ENCODE peak calls at places on chromosomes 11 and 22, in eight cellular contexts. B, V, M, K, Z, J, P and D are unnamed samples.

GRCh38 chr11:11985016-11985715 is 23.3 kb downstream of the DKK3 start:
- DNase-seq in K (no peak), J (no peak), V (no peak), B (no peak), M (no peak), P (no peak), Z (no peak), D (no peak)

GRCh38 chr11:46380340-46381045 is 976 bp upstream of the MDK start:
- DNase-seq in Z (peak), B (no peak), P (peak), K (no peak), J (peak), V (peak), M (peak), D (peak)

GRCh38 chr22:23831781-23832180 is 7.0 kb downstream of the DERL3 start:
- DNase-seq in P (no peak), J (no peak), B (no peak), K (no peak), V (no peak), Z (no peak), M (no peak), D (no peak)

GRCh38 chr11:97754976-97755375 is 1265.8 kb upstream of the CNTN5 start:
- DNase-seq in Z (no peak), K (no peak), V (no peak), B (no peak), M (no peak), P (no peak), J (no peak), D (no peak)

GRCh38 chr11:73478737-73479347 is 102.6 kb downstream of the RELT start:
- DNase-seq in P (no peak), K (peak), B (no peak), J (no peak), Z (peak), V (no peak), M (no peak), D (peak)

GRCh38 chr22:23831261-23831660 is 7.5 kb downstream of the DERL3 start:
- DNase-seq in M (no peak), Z (no peak), P (no peak), V (no peak), B (no peak), K (no peak), J (no peak), D (no peak)

GRCh38 chr11:120183701-120184141 is 27.1 kb upstream of the OAF start:
- DNase-seq in V (no peak), P (no peak), Z (no peak), M (no peak), B (no peak), K (no peak), J (no peak), D (no peak)

GRCh38 chr11:102770191-102770590 is 10.2 kb downstream of the MMP10 start:
- DNase-seq in Z (no peak), V (no peak), M (no peak), K (no peak), P (no peak), J (no peak), B (no peak), D (no peak)

GRCh38 chr11:57144075-57144474 is 37.7 kb upstream of the LRRC55 start:
- DNase-seq in B (no peak), K (no peak), Z (no peak), M (no peak), P (no peak), V (no peak), J (no peak), D (no peak)

GRCh38 chr11:123438191-123438627 is 8.1 kb downstream of the GRAMD1B start:
- DNase-seq in M (no peak), Z (no peak), V (no peak), B (no peak), P (no peak), J (no peak), K (no peak), D (no peak)

GRCh38 chr22:23409976-23410375 is 170.1 kb downstream of the IGLL1 start:
- DNase-seq in P (no peak), J (no peak), B (no peak), Z (no peak), K (no peak), M (no peak), V (no peak), D (no peak)

GRCh38 chr11:122172352-122173073 is 56.5 kb upstream of the BLID start:
- DNase-seq in K (no peak), V (no peak), M (no peak), P (no peak), J (no peak), Z (no peak), B (no peak), D (no peak)

GRCh38 chr22:33519140-33519973 is 400.9 kb downstream of the LARGE1 start:
- DNase-seq in K (peak), P (peak), M (peak), J (peak), B (no peak), Z (no peak), V (no peak), D (peak)

GRCh38 chr11:16136792-16137395 is 219.5 kb downstream of the SOX6 start:
- DNase-seq in K (no peak), V (no peak), Z (no peak), J (no peak), M (no peak), P (no peak), B (no peak), D (no peak)

GRCh38 chr11:20110908-20111669 is 49.2 kb downstream of the DBX1 start:
- DNase-seq in P (peak), V (no peak), J (peak), K (peak), Z (peak), M (no peak), B (no peak), D (peak)

GRCh38 chr11:11499300-11499699 is 122.5 kb downstream of the GALNT18 start:
- DNase-seq in M (no peak), J (no peak), P (no peak), V (no peak), K (no peak), Z (no peak), B (no peak), D (no peak)

GRCh38 chr11:124310746-124311145 is 3.0 kb downstream of the OR8D1 start:
- DNase-seq in P (no peak), Z (peak), M (no peak), J (no peak), B (no peak), V (no peak), K (no peak), D (no peak)

GRCh38 chr11:124520253-124520854 is 23.1 kb downstream of the OR8B12 start:
- DNase-seq in K (no peak), V (no peak), Z (no peak), M (no peak), P (no peak), B (no peak), J (no peak), D (no peak)

GRCh38 chr11:78085972-78086371 is 6.3 kb upstream of the NDUFC2 start:
- DNase-seq in Z (no peak), P (no peak), M (no peak), J (no peak), V (no peak), B (no peak), K (no peak), D (no peak)

GRCh38 chr11:78255919-78256318 is 67.2 kb downstream of the USP35 start:
- DNase-seq in Z (no peak), P (no peak), J (no peak), K (no peak), B (no peak), V (no peak), M (no peak), D (no peak)

GRCh38 chr22:17785185-17786184 is 11.2 kb upstream of the BID start:
- DNase-seq in Z (peak), P (no peak), B (peak), M (peak), V (peak), K (peak), J (peak), D (peak)

GRCh38 chr22:48749555-48750227 is 1078.0 kb downstream of the BRD1 start:
- DNase-seq in P (no peak), K (no peak), V (no peak), M (peak), J (no peak), Z (no peak), B (no peak), D (no peak)

GRCh38 chr11:96899971-96900370 is 510.2 kb downstream of the JRKL start:
- DNase-seq in B (no peak), J (no peak), K (no peak), P (no peak), Z (no peak), M (no peak), V (no peak), D (no peak)

GRCh38 chr11:83072689-83073242 is 1.1 kb upstream of the RAB30 start:
- DNase-seq in J (no peak), Z (no peak), K (no peak), P (no peak), V (no peak), B (no peak), M (no peak), D (no peak)

GRCh38 chr11:63813563-63814382 is 517 bp downstream of the SPINDOC start:
- DNase-seq in M (peak), J (peak), B (peak), K (peak), V (peak), P (peak), Z (peak), D (peak)

DNA sequence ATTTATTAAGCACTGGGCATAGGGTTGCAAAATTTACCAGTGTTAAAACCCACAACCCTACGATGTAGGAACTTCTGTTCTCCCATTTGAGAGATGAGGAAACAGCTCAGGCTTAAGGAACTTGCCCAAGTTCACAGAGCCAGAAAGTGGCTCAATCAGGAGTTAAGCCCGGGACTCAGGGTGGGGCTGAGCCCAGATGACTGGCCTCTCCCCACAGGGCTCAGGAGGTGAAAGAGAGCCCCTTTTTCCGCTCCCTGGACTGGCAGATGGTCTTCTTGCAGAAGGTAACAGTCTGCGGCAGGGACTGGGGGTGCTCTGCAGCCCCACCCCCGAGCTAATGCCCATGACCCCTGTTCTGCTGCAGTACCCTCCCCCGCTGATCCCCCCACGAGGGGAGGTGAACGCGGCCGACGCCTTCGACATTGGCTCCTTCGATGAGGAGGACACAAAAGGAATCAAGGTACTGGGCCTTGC is 5.6 kb upstream of the ANKRD13D start:
- DNase-seq in B (no peak), M (no peak), J (peak), V (peak), K (no peak), Z (no peak), P (no peak), D (no peak)
- TF ChIP-seq POLR2A in B (no peak), M (no peak), J (no peak), V (no peak), K (no peak), Z (no peak), P (no peak), D (no peak)

GRCh38 chr22:36320553-36320952 is 67.2 kb downstream of the MYH9 start:
- DNase-seq in J (no peak), P (no peak), M (no peak), V (no peak), B (no peak), K (no peak), Z (no peak), D (no peak)

GRCh38 chr22:36318442-36318841 is 65.5 kb downstream of the APOL1 start:
- DNase-seq in J (no peak), M (no peak), B (no peak), P (no peak), K (no peak), V (no peak), Z (no peak), D (no peak)

GRCh38 chr22:36321797-36322601 is 65.8 kb downstream of the MYH9 start:
- DNase-seq in Z (no peak), B (no peak), V (no peak), K (no peak), J (peak), P (no peak), M (no peak), D (no peak)

GRCh38 chr22:36317658-36318271 is 64.8 kb downstream of the APOL1 start:
- DNase-seq in K (no peak), Z (no peak), J (no peak), V (no peak), P (no peak), M (no peak), B (peak), D (no peak)

DNA sequence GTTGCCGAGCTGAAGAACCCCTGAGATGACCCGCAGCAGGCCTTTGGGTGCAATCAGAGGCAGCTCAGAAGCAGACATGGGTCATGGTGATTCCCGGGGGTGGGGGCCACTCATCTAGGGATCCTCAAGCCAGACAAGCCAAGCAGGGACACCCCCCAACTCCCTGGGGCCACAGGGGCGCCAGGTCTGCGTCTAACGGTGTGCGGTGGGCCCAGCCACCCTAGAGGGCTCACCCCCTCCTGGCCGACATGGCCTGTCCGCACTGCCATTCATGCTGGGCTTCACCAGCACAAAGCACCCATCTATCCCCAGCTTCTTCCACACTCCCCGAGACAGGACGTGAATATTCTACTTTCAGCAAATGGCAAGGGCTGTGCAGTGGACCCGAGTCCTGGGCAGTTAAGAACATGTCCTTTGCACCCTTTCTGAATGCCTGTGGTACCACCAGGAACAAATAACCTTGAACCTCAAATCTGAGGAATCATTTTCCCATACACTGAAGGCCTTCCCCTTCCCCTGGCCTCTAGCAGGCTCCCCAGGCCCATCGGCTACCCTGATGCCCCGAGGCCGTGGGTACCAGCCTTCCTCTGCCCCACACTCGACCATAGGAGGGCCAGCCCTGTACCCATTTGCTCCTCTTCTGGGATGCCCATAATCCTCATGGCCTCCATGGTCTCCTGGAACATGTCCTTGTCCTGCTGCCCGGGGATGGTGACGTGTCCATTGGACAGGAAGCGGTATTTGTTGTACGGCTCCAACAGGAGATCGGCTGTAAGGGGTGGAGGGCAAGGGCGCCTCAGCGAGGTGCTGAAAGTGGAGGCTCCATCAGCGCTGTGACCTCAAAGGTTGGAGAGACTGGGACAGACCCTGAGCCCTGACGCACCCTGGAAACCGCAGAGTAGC is 66.9 kb downstream of the APOL1 start:
- DNase-seq in M (no peak), V (no peak), B (no peak), K (no peak), J (peak), P (no peak), Z (no peak), D (no peak)
- TF ChIP-seq POLR2A in M (no peak), V (no peak), B (no peak), K (no peak), J (no peak), P (no peak), Z (no peak), D (no peak)

DNA sequence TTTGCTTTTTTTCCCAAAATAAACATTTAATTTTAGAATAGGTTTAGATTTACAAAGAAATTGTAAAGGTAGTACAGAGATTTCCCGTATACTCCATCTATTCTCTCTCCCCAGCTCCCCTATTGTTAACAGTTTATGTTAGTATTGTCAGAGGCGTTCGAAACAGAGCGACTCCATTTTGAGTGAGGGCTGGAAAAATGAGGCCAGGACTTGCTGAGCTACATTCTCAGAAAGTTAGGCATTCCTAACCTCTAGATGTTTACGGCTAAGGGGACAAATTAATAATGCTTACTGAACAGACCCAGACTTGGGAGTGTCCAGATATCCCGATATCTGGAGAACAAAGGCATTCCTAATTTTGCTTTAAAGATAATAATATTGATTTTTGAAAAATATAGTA is 12.4 kb upstream of the NUP160 start:
- DNase-seq in M (no peak), J (no peak), V (no peak), K (no peak), B (no peak), Z (no peak), P (no peak), D (no peak)
- TF ChIP-seq POLR2A in M (no peak), J (no peak), V (no peak), K (no peak), B (no peak), Z (no peak), P (no peak), D (no peak)

DNA sequence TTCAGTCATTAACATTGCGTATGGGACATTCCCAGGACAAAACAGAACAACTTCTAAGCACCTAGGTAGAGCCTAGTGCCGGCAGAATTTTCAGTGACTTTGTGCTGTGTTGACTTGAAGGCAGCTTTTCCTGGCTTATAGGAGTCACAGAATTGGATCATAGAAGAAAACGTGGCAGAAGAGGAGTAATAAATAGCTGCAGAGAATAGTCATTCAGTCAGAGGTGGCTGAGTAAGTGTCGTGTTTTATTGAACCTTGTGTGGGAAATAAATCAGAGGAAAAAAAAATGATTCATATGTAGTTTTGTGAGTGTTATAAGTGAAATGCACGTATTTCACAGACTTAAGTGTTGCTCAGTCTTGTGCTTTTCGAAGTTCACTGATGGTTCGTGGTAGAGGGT is 2.1 kb downstream of the BARX2 start:
- DNase-seq in J (no peak), K (no peak), P (no peak), M (no peak), Z (no peak), V (no peak), B (no peak), D (no peak)
- TF ChIP-seq POLR2A in J (no peak), K (no peak), P (no peak), M (peak), Z (no peak), V (no peak), B (no peak), D (no peak)

DNA sequence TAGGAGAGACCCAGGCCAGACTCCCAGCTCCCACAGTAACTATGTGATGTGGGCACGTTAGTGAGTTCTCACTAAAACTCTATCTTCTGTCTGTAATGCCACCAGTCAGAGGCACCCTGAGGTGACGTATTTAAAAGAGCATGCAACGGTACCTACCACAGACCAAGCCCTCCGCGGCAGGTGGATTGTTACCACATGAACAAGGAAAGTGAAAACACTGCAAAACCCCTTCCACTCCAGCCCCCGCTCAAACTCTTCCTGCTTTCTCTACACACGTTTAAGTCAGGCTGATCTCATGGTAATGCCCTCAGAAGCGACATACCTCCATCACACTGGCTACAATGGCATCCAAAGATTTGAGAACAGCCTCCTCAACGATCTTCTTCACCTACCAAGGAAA is 36.7 kb downstream of the SERPIND1 start:
- DNase-seq in K (no peak), V (no peak), P (no peak), Z (no peak), M (no peak), B (no peak), J (no peak), D (no peak)
- TF ChIP-seq POLR2A in K (no peak), V (no peak), P (no peak), Z (no peak), M (no peak), B (no peak), J (no peak), D (no peak)

DNA sequence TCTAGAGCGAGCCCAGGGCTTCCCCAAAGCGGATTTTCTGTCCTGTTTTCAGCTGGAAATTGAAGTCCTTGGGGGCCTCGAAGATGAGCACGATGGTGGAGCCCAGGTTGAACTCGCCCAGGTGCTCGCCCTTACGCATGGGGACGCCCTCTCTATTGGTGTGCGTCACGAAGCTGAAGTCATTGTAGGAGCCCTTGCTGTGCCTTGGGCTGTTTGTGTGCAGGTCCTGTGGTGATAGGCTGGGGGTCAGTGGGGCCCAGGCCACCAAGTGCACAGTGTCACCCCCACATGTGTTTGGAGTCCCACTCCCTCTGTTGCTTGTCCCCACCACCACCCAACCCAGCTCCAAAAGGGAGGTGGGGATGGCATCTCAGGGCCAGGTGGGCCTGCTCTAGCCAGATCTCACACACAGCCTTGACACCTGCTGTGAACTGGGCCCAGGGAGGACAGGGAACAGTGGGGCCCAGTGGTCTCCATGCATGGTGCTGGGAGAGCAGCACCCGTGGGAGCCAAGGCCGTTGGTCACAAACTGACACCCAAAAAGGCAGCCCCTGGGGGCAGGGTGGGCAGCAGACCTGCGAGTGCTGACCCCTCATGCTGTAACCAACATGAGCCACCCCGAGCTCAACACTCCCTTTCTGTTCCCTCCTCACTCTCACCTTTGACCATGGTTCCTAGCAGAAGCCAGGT is 42.3 kb downstream of the PISD start:
- DNase-seq in J (no peak), B (no peak), Z (no peak), K (no peak), M (no peak), V (no peak), P (no peak), D (no peak)
- TF ChIP-seq POLR2A in J (no peak), B (no peak), Z (peak), K (no peak), M (no peak), V (no peak), P (no peak), D (no peak)